ENCODE peak calls at places on chromosomes 4 and X, in seven cellular contexts. G is mucosa of descending colon; Y is fibroblast of lung; F is CD8-positive, alpha-beta T cell; B is adipocyte; Z is Peyer's patch; D is RWPE2. L is an unnamed sample.

GRCh38 chrX:2397648-2398340 is 103.0 kb downstream of the DHRSX start:
- DNase-seq in G (no peak), Y (peak; percentile 77), F (no peak), B (peak; percentile 36), Z (no peak), D (no peak), L (no peak)

GRCh38 chr4:145580906-145581305 is 38.3 kb upstream of the MMAA start:
- DNase-seq in G (no peak), Y (peak; percentile 66), F (no peak), B (no peak), Z (no peak), D (no peak), L (no peak)

GRCh38 chr4:8165374-8165896 is 6.8 kb upstream of the ABLIM2 start:
- DNase-seq in G (no peak), Y (no peak), F (no peak), B (peak; percentile 5), Z (no peak), D (no peak), L (no peak)

GRCh38 chr4:180058731-180059215 is 2184.4 kb upstream of the TENM3 start:
- DNase-seq in G (peak; percentile 71), Y (peak; percentile 68), F (no peak), B (peak; percentile 92), Z (no peak), D (peak; percentile 44), L (no peak)

GRCh38 chr4:156329779-156330178 is 376.1 kb upstream of the CTSO start:
- DNase-seq in G (no peak), Y (no peak), F (no peak), B (peak; percentile 32), Z (no peak), D (no peak), L (no peak)

GRCh38 chr4:1293981-1294380 is 4.3 kb downstream of the MAEA start:
- DNase-seq in G (no peak), Y (peak; percentile 83), F (no peak), B (no peak), Z (no peak), D (no peak), L (peak; percentile 74)

GRCh38 chr4:8336412-8337075 is 67.0 kb downstream of the HTRA3 start:
- DNase-seq in G (no peak), Y (peak; percentile 39), F (no peak), B (no peak), Z (no peak), D (no peak), L (no peak)

GRCh38 chrX:96438803-96439202 is 245.8 kb upstream of the DIAPH2 start:
- DNase-seq in G (no peak), Y (no peak), F (no peak), B (peak; percentile 48), Z (no peak), D (no peak), L (no peak)

GRCh38 chr4:2077537-2078460 is 18.7 kb downstream of the NAT8L start:
- DNase-seq in G (peak; percentile 6), Y (no peak), F (no peak), B (no peak), Z (no peak), D (peak; percentile 34), L (no peak)

DNA sequence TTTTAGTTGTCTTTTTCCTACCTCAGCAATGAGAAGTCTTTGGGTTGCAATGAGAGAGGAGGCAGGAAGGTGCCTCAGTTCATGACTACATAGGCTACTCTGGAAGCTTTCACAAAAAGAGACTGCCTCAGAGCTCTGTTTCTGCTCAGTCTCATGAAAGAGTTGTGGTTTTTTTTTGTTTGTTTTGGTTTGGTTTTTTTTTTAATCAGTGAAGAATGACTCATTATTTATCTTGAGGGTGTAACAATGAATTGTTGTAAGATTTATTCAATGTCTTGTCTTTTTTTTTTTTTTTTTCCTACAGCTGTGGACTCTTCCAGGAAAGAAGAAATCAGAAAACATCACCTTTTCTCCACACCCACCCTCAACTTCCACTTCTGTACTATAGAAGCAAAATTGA is 67.5 kb upstream of the CXCL13 start:
- DNase-seq in G (no peak), Y (peak; percentile 76), F (no peak), B (peak; percentile 77), Z (no peak), D (no peak), L (no peak)
- H3K4me1 ChIP-seq in G (peaks cover 12% of the 10 kb centered on the region), Y (no peaks in the 10 kb centered on the region), F (no peaks in the 10 kb centered on the region), B (peaks cover 18% of the 10 kb centered on the region), Z (peaks cover 5% of the 10 kb centered on the region), D (peaks cover 18% of the 10 kb centered on the region), L (no peaks in the 10 kb centered on the region)

GRCh38 chr4:108555701-108556100 is 64.7 kb upstream of the RPL34 start:
- DNase-seq in G (no peak), Y (peak; percentile 61), F (no peak), B (no peak), Z (no peak), D (no peak), L (no peak)
- H3K4me1 ChIP-seq in G (no peaks in the 10 kb centered on the region), Y (no peaks in the 10 kb centered on the region), F (no peaks in the 10 kb centered on the region), B (peaks cover 6% of the 10 kb centered on the region), Z (no peaks in the 10 kb centered on the region), D (no peaks in the 10 kb centered on the region), L (no peaks in the 10 kb centered on the region)

GRCh38 chr4:128846063-128846462 is 36.6 kb downstream of the JADE1 start:
- DNase-seq in G (no peak), Y (no peak), F (no peak), B (no peak), Z (no peak), D (no peak), L (no peak)
- H3K4me1 ChIP-seq in G (no peaks in the 10 kb centered on the region), Y (peaks cover 6% of the 10 kb centered on the region), F (peaks cover 2% of the 10 kb centered on the region), B (peaks cover 27% of the 10 kb centered on the region), Z (no peaks in the 10 kb centered on the region), D (no peaks in the 10 kb centered on the region), L (peaks cover 66% of the 10 kb centered on the region)

GRCh38 chr4:169619958-169620845 is at the start of gene CLCN3:
- DNase-seq in G (peak; percentile 99), Y (peak; percentile 95), F (peak; percentile 94), B (peak; percentile 99), Z (peak; percentile 95), D (peak; percentile 96), L (peak; percentile 97)

GRCh38 chr4:169619518-169619957 is 840 bp upstream of the CLCN3 start:
- DNase-seq in G (peak; percentile 62), Y (peak; percentile 44), F (peak; percentile 64), B (peak; percentile 76), Z (peak; percentile 75), D (no peak), L (no peak)

GRCh38 chr4:169617306-169617705 is 3.1 kb upstream of the CLCN3 start:
- DNase-seq in G (no peak), Y (no peak), F (no peak), B (no peak), Z (no peak), D (no peak), L (no peak)

GRCh38 chr4:169618286-169618685 is 2.1 kb upstream of the CLCN3 start:
- DNase-seq in G (no peak), Y (peak; percentile 74), F (no peak), B (no peak), Z (no peak), D (no peak), L (no peak)

GRCh38 chr4:169618986-169619385 is 1.4 kb upstream of the CLCN3 start:
- DNase-seq in G (no peak), Y (no peak), F (no peak), B (no peak), Z (no peak), D (no peak), L (no peak)
- H3K4me1 ChIP-seq in G (peaks cover 26% of the 10 kb centered on the region), Y (no peaks in the 10 kb centered on the region), F (peaks cover 44% of the 10 kb centered on the region), B (peaks cover 17% of the 10 kb centered on the region), Z (no peaks in the 10 kb centered on the region), D (peaks cover 21% of the 10 kb centered on the region), L (peaks cover 21% of the 10 kb centered on the region)

GRCh38 chr4:73589261-73589847 is 30.9 kb downstream of the RASSF6 start:
- DNase-seq in G (no peak), Y (peak; percentile 76), F (no peak), B (peak; percentile 84), Z (peak; percentile 18), D (no peak), L (no peak)

GRCh38 chr4:73589887-73590801 is 30.1 kb downstream of the RASSF6 start:
- DNase-seq in G (no peak), Y (peak; percentile 47), F (no peak), B (peak; percentile 32), Z (no peak), D (no peak), L (no peak)

GRCh38 chr4:73585345-73585744 is 34.9 kb downstream of the RASSF6 start:
- DNase-seq in G (no peak), Y (no peak), F (no peak), B (peak; percentile 37), Z (no peak), D (no peak), L (no peak)

GRCh38 chr4:73586040-73586439 is 34.2 kb downstream of the RASSF6 start:
- DNase-seq in G (no peak), Y (no peak), F (no peak), B (no peak), Z (no peak), D (no peak), L (no peak)

DNA sequence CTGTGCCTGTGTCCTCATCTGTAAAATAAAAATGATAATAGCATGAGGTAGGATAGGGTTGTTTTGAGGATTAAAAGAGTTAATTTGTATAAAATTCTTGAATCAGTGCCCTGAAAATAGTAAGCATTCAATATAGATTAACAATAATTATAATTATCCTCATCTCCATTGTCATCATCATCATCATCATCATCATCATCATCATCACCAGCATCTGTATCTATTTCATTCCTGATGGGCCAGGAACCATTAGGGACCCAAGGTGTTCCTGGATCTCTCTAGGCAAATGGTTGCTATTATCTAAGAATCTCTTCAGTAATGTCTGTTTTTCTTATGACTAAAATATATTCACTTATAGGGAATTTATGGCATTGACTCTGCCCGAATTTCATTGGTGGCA is 31.6 kb downstream of the RASSF6 start:
- DNase-seq in G (no peak), Y (no peak), F (no peak), B (no peak), Z (no peak), D (no peak), L (no peak)
- H3K4me1 ChIP-seq in G (no peaks in the 10 kb centered on the region), Y (peaks cover 10% of the 10 kb centered on the region), F (no peaks in the 10 kb centered on the region), B (peaks cover 22% of the 10 kb centered on the region), Z (no peaks in the 10 kb centered on the region), D (peaks cover 42% of the 10 kb centered on the region), L (no peaks in the 10 kb centered on the region)